ENCODE peak calls at places on chromosomes 12 and 14, in four cellular contexts. N, A, S and O are unnamed samples.

GRCh38 chr14:102805454-102805891 is 28.2 kb downstream of the TRAF3 start:
- DNase-seq in N (no peak), A (peak), S (peak), O (no peak)

GRCh38 chr14:43795600-43796228 is 711.4 kb downstream of the FSCB start:
- DNase-seq in N (no peak), A (peak), S (peak), O (no peak)

GRCh38 chr12:124698211-124698997 is 131.0 kb upstream of the NCOR2 start:
- DNase-seq in N (no peak), A (peak), S (peak), O (no peak)

GRCh38 chr12:99131761-99132199 is 486.7 kb downstream of the APAF1 start:
- DNase-seq in N (no peak), A (peak), S (no peak), O (no peak)

GRCh38 chr14:53358166-53358565 is 205.0 kb upstream of the DDHD1 start:
- DNase-seq in N (no peak), A (no peak), S (no peak), O (no peak)

GRCh38 chr12:4412462-4412861 is 33.0 kb upstream of the FGF23 start:
- DNase-seq in N (no peak), A (no peak), S (no peak), O (no peak)

GRCh38 chr12:1932264-1932777 is 13.9 kb upstream of the CACNA2D4 start:
- DNase-seq in N (peak), A (peak), S (no peak), O (peak)

GRCh38 chr12:8648598-8649205 is 13.9 kb downstream of the MFAP5 start:
- DNase-seq in N (no peak), A (no peak), S (no peak), O (no peak)

GRCh38 chr12:123867141-123867540 is 105.0 kb downstream of the DNAH10 start:
- DNase-seq in N (no peak), A (no peak), S (no peak), O (no peak)

GRCh38 chr14:100535287-100536131 is 51.7 kb downstream of the BEGAIN start:
- DNase-seq in N (peak), A (no peak), S (no peak), O (peak)

GRCh38 chr14:36942522-36943245 is 229.7 kb downstream of the SLC25A21 start:
- DNase-seq in N (no peak), A (no peak), S (peak), O (no peak)
- TF ChIP-seq CTCF in N (no peak), A (no peak), S (no peak), O (no peak)

GRCh38 chr12:41795066-41795465 is 349.6 kb downstream of the GXYLT1 start:
- DNase-seq in N (no peak), A (peak), S (no peak), O (no peak)

GRCh38 chr12:41801261-41801660 is 343.4 kb downstream of the GXYLT1 start:
- DNase-seq in N (no peak), A (no peak), S (no peak), O (no peak)

GRCh38 chr12:41794341-41794740 is 350.3 kb downstream of the GXYLT1 start:
- DNase-seq in N (no peak), A (no peak), S (no peak), O (no peak)

DNA sequence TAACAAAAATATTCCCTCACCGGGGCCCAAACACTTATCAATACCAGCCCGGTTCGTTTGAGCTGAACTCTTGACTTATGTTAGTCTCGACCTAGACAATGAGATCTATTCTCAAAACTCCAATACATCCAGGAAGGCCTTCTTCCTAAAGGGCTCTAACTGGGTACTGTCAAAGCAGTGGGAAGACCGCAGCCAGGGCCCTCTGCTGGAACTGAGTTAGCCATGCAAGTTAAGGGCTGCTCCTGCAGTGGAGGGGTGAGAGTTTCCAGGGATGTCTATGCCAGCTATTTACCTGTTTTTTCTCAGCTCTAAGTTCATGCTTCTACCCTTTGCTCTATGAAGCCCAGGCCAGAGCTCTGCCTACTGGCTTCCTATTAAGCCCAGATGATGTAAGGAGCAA is 348.8 kb downstream of the GXYLT1 start:
- DNase-seq in N (no peak), A (no peak), S (no peak), O (no peak)
- TF ChIP-seq CTCF in N (no peak), A (no peak), S (no peak), O (no peak)

DNA sequence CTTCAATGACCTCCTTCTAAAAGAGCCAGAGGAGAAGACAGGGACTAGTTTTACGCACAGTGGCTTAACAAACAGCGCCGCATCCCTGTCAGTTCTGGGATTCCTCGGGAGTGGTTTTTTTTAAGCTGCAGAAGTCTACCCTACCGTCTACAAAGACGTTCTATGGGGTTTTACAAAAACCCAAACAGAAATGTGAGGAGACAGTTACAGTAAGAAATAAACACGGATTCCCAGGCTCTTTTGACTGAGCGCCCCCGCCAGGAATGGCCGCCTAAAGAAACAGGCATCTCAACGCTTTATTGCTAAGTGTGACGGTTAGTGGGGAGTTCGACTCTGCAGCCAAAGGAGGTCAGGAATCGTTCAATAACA is 484 bp downstream of the ALKBH1 start:
- DNase-seq in N (no peak), A (peak), S (peak), O (peak)
- TF ChIP-seq CTCF in N (peak), A (peak), S (peak), O (peak)

GRCh38 chr12:127729381-127729780 is 537.6 kb upstream of the TMEM132C start:
- DNase-seq in N (no peak), A (no peak), S (no peak), O (no peak)
- TF ChIP-seq CTCF in N (no peak), A (no peak), S (no peak), O (no peak)